ENCODE peak calls at places on chromosome X, in seven cellular contexts. One of them, this sample, is unnamed.

GRCh38 chrX:357693-358471 is 28.8 kb downstream of the PPP2R3B start:
- DNase-seq in iPS-NIHi11: no peak
- DNase-seq in bronchial epithelial cell: peak
- DNase-seq in GM04504: no peak
- DNase-seq in stimulated activated CD4-positive, alpha-beta T cell treated with anti-CD3 and anti-CD28 coated beads, Interleukin-15, amount 100 ng/mL, for 1 hour: peak
- DNase-seq in NCI-H2029: no peak
- DNase-seq in cardiac septum: no peak
- DNase-seq in this sample: no peak

GRCh38 chrX:143781103-143781502 is 60.6 kb upstream of the SPANXN2 start:
- DNase-seq in cardiac septum: no peak
- DNase-seq in iPS-NIHi11: no peak
- DNase-seq in stimulated activated CD4-positive, alpha-beta T cell treated with anti-CD3 and anti-CD28 coated beads, Interleukin-15, amount 100 ng/mL, for 1 hour: no peak
- DNase-seq in bronchial epithelial cell: peak
- DNase-seq in NCI-H2029: no peak
- DNase-seq in GM04504: no peak
- DNase-seq in this sample: no peak

GRCh38 chrX:109839694-109840358 is 106.8 kb upstream of the ACSL4 start:
- DNase-seq in GM04504: no peak
- DNase-seq in cardiac septum: no peak
- DNase-seq in NCI-H2029: no peak
- DNase-seq in bronchial epithelial cell: no peak
- DNase-seq in iPS-NIHi11: peak
- DNase-seq in stimulated activated CD4-positive, alpha-beta T cell treated with anti-CD3 and anti-CD28 coated beads, Interleukin-15, amount 100 ng/mL, for 1 hour: no peak
- DNase-seq in this sample: no peak

GRCh38 chrX:38304010-38304409 is 23.3 kb downstream of the RPGR start:
- DNase-seq in iPS-NIHi11: no peak
- DNase-seq in cardiac septum: no peak
- DNase-seq in bronchial epithelial cell: no peak
- DNase-seq in NCI-H2029: no peak
- DNase-seq in stimulated activated CD4-positive, alpha-beta T cell treated with anti-CD3 and anti-CD28 coated beads, Interleukin-15, amount 100 ng/mL, for 1 hour: no peak
- DNase-seq in GM04504: no peak
- DNase-seq in this sample: no peak

GRCh38 chrX:146278381-146278780 is 460.8 kb downstream of the SLITRK2 start:
- DNase-seq in iPS-NIHi11: no peak
- DNase-seq in bronchial epithelial cell: peak
- DNase-seq in NCI-H2029: no peak
- DNase-seq in GM04504: no peak
- DNase-seq in cardiac septum: no peak
- DNase-seq in stimulated activated CD4-positive, alpha-beta T cell treated with anti-CD3 and anti-CD28 coated beads, Interleukin-15, amount 100 ng/mL, for 1 hour: no peak
- DNase-seq in this sample: no peak

GRCh38 chrX:69807400-69807799 is 191.5 kb downstream of the EDA start:
- DNase-seq in stimulated activated CD4-positive, alpha-beta T cell treated with anti-CD3 and anti-CD28 coated beads, Interleukin-15, amount 100 ng/mL, for 1 hour: no peak
- DNase-seq in iPS-NIHi11: no peak
- DNase-seq in bronchial epithelial cell: no peak
- DNase-seq in NCI-H2029: no peak
- DNase-seq in cardiac septum: no peak
- DNase-seq in GM04504: no peak
- DNase-seq in this sample: no peak

GRCh38 chrX:52870041-52870440 is 2.2 kb upstream of the XAGE3 start:
- DNase-seq in GM04504: no peak
- DNase-seq in bronchial epithelial cell: no peak
- DNase-seq in stimulated activated CD4-positive, alpha-beta T cell treated with anti-CD3 and anti-CD28 coated beads, Interleukin-15, amount 100 ng/mL, for 1 hour: no peak
- DNase-seq in iPS-NIHi11: no peak
- DNase-seq in NCI-H2029: no peak
- DNase-seq in cardiac septum: no peak
- DNase-seq in this sample: no peak

GRCh38 chrX:132636080-132636479 is 147.2 kb upstream of the MBNL3 start:
- DNase-seq in iPS-NIHi11: no peak
- DNase-seq in bronchial epithelial cell: peak
- DNase-seq in GM04504: no peak
- DNase-seq in stimulated activated CD4-positive, alpha-beta T cell treated with anti-CD3 and anti-CD28 coated beads, Interleukin-15, amount 100 ng/mL, for 1 hour: no peak
- DNase-seq in NCI-H2029: peak
- DNase-seq in cardiac septum: no peak
- DNase-seq in this sample: no peak

GRCh38 chrX:23980063-23980462 is 46.9 kb downstream of the KLHL15 start:
- DNase-seq in bronchial epithelial cell: peak
- DNase-seq in cardiac septum: no peak
- DNase-seq in GM04504: no peak
- DNase-seq in stimulated activated CD4-positive, alpha-beta T cell treated with anti-CD3 and anti-CD28 coated beads, Interleukin-15, amount 100 ng/mL, for 1 hour: no peak
- DNase-seq in NCI-H2029: no peak
- DNase-seq in iPS-NIHi11: no peak
- DNase-seq in this sample: no peak

GRCh38 chrX:102651968-102652744 is 873 bp downstream of the GPRASP1 start:
- DNase-seq in bronchial epithelial cell: peak
- DNase-seq in iPS-NIHi11: peak
- DNase-seq in GM04504: no peak
- DNase-seq in NCI-H2029: peak
- DNase-seq in cardiac septum: no peak
- DNase-seq in stimulated activated CD4-positive, alpha-beta T cell treated with anti-CD3 and anti-CD28 coated beads, Interleukin-15, amount 100 ng/mL, for 1 hour: no peak
- DNase-seq in this sample: peak

GRCh38 chrX:10769165-10769564 is 148.8 kb upstream of the MID1 start:
- DNase-seq in NCI-H2029: peak
- DNase-seq in cardiac septum: no peak
- DNase-seq in GM04504: peak
- DNase-seq in bronchial epithelial cell: peak
- DNase-seq in stimulated activated CD4-positive, alpha-beta T cell treated with anti-CD3 and anti-CD28 coated beads, Interleukin-15, amount 100 ng/mL, for 1 hour: no peak
- DNase-seq in iPS-NIHi11: peak
- DNase-seq in this sample: no peak

GRCh38 chrX:53716328-53717088 is 30.0 kb upstream of the HUWE1 start:
- DNase-seq in stimulated activated CD4-positive, alpha-beta T cell treated with anti-CD3 and anti-CD28 coated beads, Interleukin-15, amount 100 ng/mL, for 1 hour: no peak
- DNase-seq in cardiac septum: no peak
- DNase-seq in NCI-H2029: no peak
- DNase-seq in GM04504: peak
- DNase-seq in bronchial epithelial cell: peak
- DNase-seq in iPS-NIHi11: no peak
- DNase-seq in this sample: no peak

GRCh38 chrX:68498508-68499379 is at the start of gene YIPF6:
- DNase-seq in iPS-NIHi11: peak
- DNase-seq in bronchial epithelial cell: peak
- DNase-seq in GM04504: peak
- DNase-seq in stimulated activated CD4-positive, alpha-beta T cell treated with anti-CD3 and anti-CD28 coated beads, Interleukin-15, amount 100 ng/mL, for 1 hour: peak
- DNase-seq in cardiac septum: peak
- DNase-seq in NCI-H2029: peak
- DNase-seq in this sample: no peak

GRCh38 chrX:13747836-13748235 is 13.3 kb downstream of the OFD1 start:
- DNase-seq in cardiac septum: no peak
- DNase-seq in GM04504: peak
- DNase-seq in stimulated activated CD4-positive, alpha-beta T cell treated with anti-CD3 and anti-CD28 coated beads, Interleukin-15, amount 100 ng/mL, for 1 hour: no peak
- DNase-seq in bronchial epithelial cell: peak
- DNase-seq in iPS-NIHi11: no peak
- DNase-seq in NCI-H2029: peak
- DNase-seq in this sample: no peak

GRCh38 chrX:69163936-69164741 is 1.1 kb downstream of the PJA1 start:
- DNase-seq in bronchial epithelial cell: no peak
- DNase-seq in iPS-NIHi11: peak
- DNase-seq in cardiac septum: peak
- DNase-seq in NCI-H2029: peak
- DNase-seq in stimulated activated CD4-positive, alpha-beta T cell treated with anti-CD3 and anti-CD28 coated beads, Interleukin-15, amount 100 ng/mL, for 1 hour: peak
- DNase-seq in GM04504: no peak
- DNase-seq in this sample: peak

This sample was measured in cerebellar nuclear complex.